ENCODE peak calls at places on chromosomes 3 and 15, in eight cellular contexts. W is endodermal cell; H is stimulated activated CD4-positive, alpha-beta T cell treated with anti-CD3 and anti-CD28 coated beads, Interleukin-1b, Interleukin-23, amount 100 ng/mL, for 1 hour; T is GF-D8; G is NCI-H1105; R is iPS-NIHi11; Y is T-helper 9 cell; F is progenitor cell of endocrine pancreas. S is an unnamed sample.

GRCh38 chr3:25430942-25431570 is 3.0 kb downstream of the RARB start:
- DNase-seq in H (no peak), G (no peak), T (no peak), R (no peak), Y (no peak), F (no peak), W (no peak), S (no peak)

GRCh38 chr15:94206463-94207167 is 24.7 kb upstream of the MCTP2 start:
- DNase-seq in R (no peak), Y (no peak), G (no peak), T (peak), H (no peak), W (no peak), F (no peak), S (peak)

GRCh38 chr3:186589856-186590579 is 19.5 kb downstream of the DNAJB11 start:
- DNase-seq in T (no peak), Y (no peak), G (no peak), W (no peak), H (no peak), F (no peak), R (no peak), S (peak)

GRCh38 chr3:159280326-159280725 is 478.5 kb downstream of the MFSD1 start:
- DNase-seq in R (no peak), T (no peak), W (no peak), G (peak), Y (no peak), H (no peak), F (no peak), S (no peak)

GRCh38 chr3:13053915-13054704 is 19.1 kb downstream of the IQSEC1 start:
- DNase-seq in W (no peak), Y (no peak), T (no peak), F (no peak), G (no peak), H (no peak), R (no peak), S (no peak)

GRCh38 chr15:42456971-42457370 is 34.0 kb downstream of the ZNF106 start:
- DNase-seq in W (no peak), R (no peak), T (no peak), G (no peak), H (no peak), Y (no peak), F (no peak), S (no peak)

GRCh38 chr3:196093271-196094111 is 11.6 kb upstream of the TFRC start:
- DNase-seq in R (no peak), G (no peak), T (peak), W (no peak), Y (no peak), F (no peak), H (no peak), S (no peak)

GRCh38 chr15:50993598-50993997 is 85.1 kb downstream of the AP4E1 start:
- DNase-seq in T (no peak), G (no peak), W (no peak), F (no peak), R (no peak), Y (no peak), H (no peak), S (peak)

GRCh38 chr3:52471371-52472238 is 16.2 kb downstream of the NISCH start:
- DNase-seq in W (peak), Y (no peak), T (peak), G (no peak), H (no peak), R (peak), F (no peak), S (no peak)

GRCh38 chr3:48432411-48433371 is 2.8 kb upstream of the PLXNB1 start:
- DNase-seq in Y (no peak), H (no peak), R (peak), W (peak), F (no peak), G (no peak), T (no peak), S (peak)

GRCh38 chr3:23084367-23084766 is 118.8 kb upstream of the UBE2E2 start:
- DNase-seq in T (no peak), G (no peak), R (no peak), Y (no peak), F (no peak), H (no peak), W (no peak), S (no peak)

GRCh38 chr3:102415553-102415952 is 19.3 kb upstream of the ZPLD1 start:
- DNase-seq in H (no peak), R (no peak), T (no peak), W (no peak), G (no peak), Y (no peak), F (no peak), S (no peak)

GRCh38 chr15:69388259-69388658 is 25.9 kb upstream of the KIF23 start:
- DNase-seq in F (no peak), W (no peak), G (no peak), T (no peak), R (no peak), H (no peak), Y (no peak), S (no peak)

GRCh38 chr3:187989458-187990153 is 164.4 kb upstream of the LPP start:
- DNase-seq in H (no peak), T (no peak), R (peak), Y (no peak), W (peak), F (no peak), G (peak), S (no peak)

GRCh38 chr3:24460974-24461373 is 33.7 kb downstream of the THRB start:
- DNase-seq in Y (no peak), F (no peak), R (no peak), W (no peak), H (no peak), G (no peak), T (no peak), S (no peak)

GRCh38 chr3:102233881-102234280 is 200.9 kb upstream of the ZPLD1 start:
- DNase-seq in F (no peak), Y (no peak), H (no peak), T (no peak), G (no peak), R (no peak), W (no peak), S (no peak)

GRCh38 chr3:57011022-57011421 is 49.4 kb upstream of the SPATA12 start:
- DNase-seq in G (no peak), Y (no peak), W (no peak), F (no peak), R (no peak), H (no peak), T (no peak), S (no peak)

GRCh38 chr15:88708256-88709054 is 69.6 kb downstream of the ISG20 start:
- DNase-seq in R (no peak), Y (no peak), T (no peak), H (no peak), W (no peak), G (no peak), F (no peak), S (no peak)

GRCh38 chr3:141386080-141386594 is 17.8 kb downstream of the ZBTB38 start:
- DNase-seq in F (no peak), G (no peak), H (no peak), T (no peak), Y (no peak), W (no peak), R (no peak), S (no peak)

GRCh38 chr3:99647081-99647480 is 8.7 kb downstream of the COL8A1 start:
- DNase-seq in Y (no peak), T (no peak), H (no peak), G (no peak), W (no peak), R (no peak), F (no peak), S (no peak)

GRCh38 chr3:45881031-45882022 is 5.0 kb upstream of the CCR9 start:
- DNase-seq in T (no peak), R (no peak), W (no peak), F (no peak), Y (no peak), H (no peak), G (no peak), S (peak)

GRCh38 chr15:66705277-66705927 is 3.4 kb downstream of the SMAD6 start:
- DNase-seq in H (no peak), Y (no peak), W (no peak), R (no peak), T (no peak), G (no peak), F (no peak), S (no peak)

GRCh38 chr3:126304291-126304690 is 52.9 kb downstream of the KLF15 start:
- DNase-seq in G (no peak), H (no peak), Y (no peak), W (no peak), T (no peak), F (no peak), R (no peak), S (no peak)

GRCh38 chr3:132135628-132136333 is 101.0 kb upstream of the CPNE4 start:
- DNase-seq in W (peak), F (no peak), G (no peak), R (peak), Y (no peak), H (no peak), T (no peak), S (peak)

GRCh38 chr3:11791339-11792200 is 55.1 kb downstream of the TAMM41 start:
- DNase-seq in Y (no peak), T (no peak), W (no peak), G (no peak), R (no peak), H (no peak), F (no peak), S (peak)

GRCh38 chr3:12947504-12948369 is 106.4 kb upstream of the RPL32 start:
- DNase-seq in F (no peak), R (peak), W (peak), H (no peak), Y (no peak), T (peak), G (no peak), S (peak)

GRCh38 chr15:69491051-69491505 is 38.5 kb downstream of the RPLP1 start:
- DNase-seq in F (no peak), T (no peak), R (no peak), W (peak), H (no peak), Y (no peak), G (no peak), S (no peak)

GRCh38 chr3:57961828-57962447 is 46.3 kb upstream of the FLNB start:
- DNase-seq in Y (no peak), T (peak), W (peak), R (no peak), G (no peak), F (no peak), H (no peak), S (peak)

GRCh38 chr3:14235003-14235876 is 56.6 kb downstream of the LSM3 start:
- DNase-seq in R (no peak), H (no peak), W (no peak), G (no peak), Y (no peak), F (no peak), T (no peak), S (peak)

GRCh38 chr15:68304611-68305337 is 27.2 kb downstream of the FEM1B start:
- DNase-seq in H (no peak), G (peak), W (peak), Y (no peak), F (no peak), T (no peak), R (no peak), S (peak)

GRCh38 chr3:28053759-28054158 is 187.7 kb upstream of the CMC1 start:
- DNase-seq in T (no peak), H (peak), G (no peak), Y (no peak), R (no peak), W (no peak), F (no peak), S (peak)

GRCh38 chr3:172158741-172159140 is 119.4 kb downstream of the FNDC3B start:
- DNase-seq in T (no peak), Y (no peak), G (no peak), F (no peak), R (no peak), W (no peak), H (no peak), S (no peak)

S was measured in foreskin keratinocyte.